ENCODE peak calls at places on chromosomes 12 and 14, in ten cellular contexts. O is RWPE1; R is memory B cell; I is stimulated activated CD8-positive, alpha-beta memory T cell treated with anti-CD3 and anti-CD28 coated beads, Interleukin-15, amount 100 ng/mL, for 4 hours; J is coronary artery; N is Calu3; H is GM23338; D is anterior cingulate cortex; Q is pancreas; E is fibroblast of pulmonary artery. B is an unnamed sample.

GRCh38 chr14:91249841-91250616 is 5.5 kb upstream of the GPR68 start:
- DNase-seq in E (no peak), J (no peak), Q (no peak), N (peak; percentile 77), D (no peak), H (no peak), O (no peak), R (peak; percentile 28), I (no peak), B (peak; percentile 80)

GRCh38 chr14:83294941-83295340 is 1761.3 kb upstream of the SEL1L start:
- DNase-seq in Q (no peak), J (no peak), R (no peak), N (no peak), I (no peak), D (no peak), O (no peak), H (no peak), E (peak; percentile 40), B (no peak)

GRCh38 chr12:124049451-124050094 is 76.6 kb downstream of the ZNF664 start:
- DNase-seq in Q (no peak), E (no peak), N (no peak), D (no peak), H (no peak), I (no peak), J (no peak), R (no peak), O (no peak), B (no peak)

GRCh38 chr12:120940799-120941198 is 36.6 kb upstream of the SPPL3 start:
- DNase-seq in H (no peak), E (peak; percentile 7), O (no peak), J (no peak), R (no peak), N (no peak), I (no peak), Q (no peak), D (no peak), B (no peak)

GRCh38 chr14:81797246-81797645 is 263.6 kb upstream of the SEL1L start:
- DNase-seq in J (no peak), D (no peak), E (no peak), I (no peak), H (no peak), Q (no peak), N (no peak), O (no peak), R (no peak), B (no peak)

GRCh38 chr12:65894127-65894526 is 69.8 kb downstream of the HMGA2 start:
- DNase-seq in Q (no peak), D (no peak), R (no peak), E (no peak), O (no peak), I (no peak), N (no peak), J (no peak), H (no peak), B (no peak)

GRCh38 chr12:126027816-126028215 is 962.6 kb downstream of the AACS start:
- DNase-seq in N (no peak), R (no peak), Q (no peak), O (no peak), E (no peak), J (no peak), H (no peak), D (no peak), I (no peak), B (no peak)

GRCh38 chr14:69387311-69387710 is 10.8 kb downstream of the ERH start:
- DNase-seq in I (no peak), O (no peak), D (no peak), N (no peak), H (no peak), E (no peak), Q (no peak), R (no peak), J (no peak), B (no peak)

GRCh38 chr14:96806836-96807235 is 9.7 kb downstream of the VRK1 start:
- DNase-seq in Q (no peak), O (no peak), H (no peak), I (no peak), R (no peak), D (no peak), J (no peak), E (peak; percentile 50), N (no peak), B (no peak)

B was measured in C1 segment of cervical spinal cord.